ENCODE peak calls at places on chromosomes 12 and 14, in eight cellular contexts. Q, O, T, C, X, P, U and A are unnamed samples.

GRCh38 chr12:71780207-71780822 is 25.7 kb downstream of the RAB21 start:
- DNase-seq in X (peak), O (peak), C (peak), Q (no peak), T (peak), U (peak), P (no peak), A (no peak)

GRCh38 chr12:47752552-47752951 is 6.1 kb downstream of the RAPGEF3 start:
- DNase-seq in U (no peak), P (no peak), T (no peak), X (no peak), Q (no peak), C (no peak), O (peak), A (peak)

GRCh38 chr12:126389215-126389841 is 1324.1 kb downstream of the AACS start:
- DNase-seq in C (no peak), U (no peak), O (no peak), T (no peak), P (no peak), Q (no peak), X (no peak), A (peak)

GRCh38 chr12:4418913-4419312 is 26.7 kb downstream of the FGF6 start:
- DNase-seq in U (no peak), Q (no peak), X (no peak), P (no peak), T (no peak), C (no peak), O (no peak), A (no peak)

GRCh38 chr14:47539065-47539464 is 136.3 kb downstream of the MDGA2 start:
- DNase-seq in P (no peak), C (peak), Q (no peak), U (peak), O (no peak), X (peak), T (no peak), A (peak)

GRCh38 chr12:109766251-109766778 is 52.7 kb downstream of the FAM222A start:
- DNase-seq in C (no peak), U (no peak), X (no peak), P (no peak), Q (no peak), O (no peak), T (no peak), A (no peak)

GRCh38 chr14:61026523-61026922 is 45.5 kb downstream of the SLC38A6 start:
- DNase-seq in Q (no peak), O (no peak), T (no peak), X (no peak), P (no peak), U (no peak), C (no peak), A (no peak)

GRCh38 chr12:112096667-112097066 is 11.9 kb downstream of the NAA25 start:
- DNase-seq in C (peak), O (peak), P (no peak), Q (no peak), U (no peak), T (no peak), X (no peak), A (no peak)

GRCh38 chr14:22614240-22614799 is 16.2 kb downstream of the ABHD4 start:
- DNase-seq in O (peak), C (peak), Q (no peak), P (no peak), T (no peak), U (no peak), X (no peak), A (peak)

GRCh38 chr14:24948261-24948847 is 101.6 kb downstream of the STXBP6 start:
- DNase-seq in Q (no peak), O (no peak), C (no peak), U (no peak), X (no peak), T (no peak), P (no peak), A (no peak)